ENCODE peak calls at places on chromosomes 1 and 21, in four cellular contexts. One of them, this sample, is unnamed.

GRCh38 chr1:160942926-160943325 is 11.7 kb downstream of the ITLN2 start:
- DNase-seq in Kasumi-1: peak
- DNase-seq in stimulated activated CD4-positive, alpha-beta T cell treated with anti-CD3 and anti-CD28 coated beads, Interleukin-4, amount 100 ng/mL, for 24 hours: no peak
- DNase-seq in AG20443: no peak
- DNase-seq in this sample: no peak

GRCh38 chr1:219266524-219266923 is 92.8 kb downstream of the LYPLAL1 start:
- DNase-seq in stimulated activated CD4-positive, alpha-beta T cell treated with anti-CD3 and anti-CD28 coated beads, Interleukin-4, amount 100 ng/mL, for 24 hours: no peak
- DNase-seq in Kasumi-1: no peak
- DNase-seq in AG20443: no peak
- DNase-seq in this sample: no peak

GRCh38 chr1:238752332-238752731 is 634.0 kb upstream of the CHRM3 start:
- DNase-seq in stimulated activated CD4-positive, alpha-beta T cell treated with anti-CD3 and anti-CD28 coated beads, Interleukin-4, amount 100 ng/mL, for 24 hours: no peak
- DNase-seq in Kasumi-1: no peak
- DNase-seq in AG20443: no peak
- DNase-seq in this sample: no peak

GRCh38 chr1:231691618-231692259 is 65.1 kb downstream of the DISC1 start:
- DNase-seq in stimulated activated CD4-positive, alpha-beta T cell treated with anti-CD3 and anti-CD28 coated beads, Interleukin-4, amount 100 ng/mL, for 24 hours: no peak
- DNase-seq in AG20443: peak
- DNase-seq in Kasumi-1: no peak
- DNase-seq in this sample: no peak

GRCh38 chr1:907611-908451 is 15.9 kb upstream of the SAMD11 start:
- DNase-seq in Kasumi-1: no peak
- DNase-seq in stimulated activated CD4-positive, alpha-beta T cell treated with anti-CD3 and anti-CD28 coated beads, Interleukin-4, amount 100 ng/mL, for 24 hours: peak
- DNase-seq in AG20443: no peak
- DNase-seq in this sample: no peak

GRCh38 chr1:66055092-66055491 is 262.4 kb downstream of the PDE4B start:
- DNase-seq in Kasumi-1: no peak
- DNase-seq in stimulated activated CD4-positive, alpha-beta T cell treated with anti-CD3 and anti-CD28 coated beads, Interleukin-4, amount 100 ng/mL, for 24 hours: no peak
- DNase-seq in AG20443: no peak
- DNase-seq in this sample: no peak

GRCh38 chr1:227314014-227314848 is 4.1 kb downstream of the CDC42BPA start:
- DNase-seq in Kasumi-1: no peak
- DNase-seq in AG20443: no peak
- DNase-seq in stimulated activated CD4-positive, alpha-beta T cell treated with anti-CD3 and anti-CD28 coated beads, Interleukin-4, amount 100 ng/mL, for 24 hours: no peak
- DNase-seq in this sample: no peak

GRCh38 chr1:2349821-2350220 is 41.5 kb downstream of the MORN1 start:
- DNase-seq in stimulated activated CD4-positive, alpha-beta T cell treated with anti-CD3 and anti-CD28 coated beads, Interleukin-4, amount 100 ng/mL, for 24 hours: no peak
- DNase-seq in AG20443: no peak
- DNase-seq in Kasumi-1: no peak
- DNase-seq in this sample: no peak

GRCh38 chr1:118947790-118948189 is 40.4 kb downstream of the TBX15 start:
- DNase-seq in Kasumi-1: no peak
- DNase-seq in AG20443: peak
- DNase-seq in stimulated activated CD4-positive, alpha-beta T cell treated with anti-CD3 and anti-CD28 coated beads, Interleukin-4, amount 100 ng/mL, for 24 hours: no peak
- DNase-seq in this sample: no peak

GRCh38 chr1:153752561-153753195 is 22.5 kb upstream of the SLC27A3 start:
- DNase-seq in Kasumi-1: no peak
- DNase-seq in AG20443: no peak
- DNase-seq in stimulated activated CD4-positive, alpha-beta T cell treated with anti-CD3 and anti-CD28 coated beads, Interleukin-4, amount 100 ng/mL, for 24 hours: no peak
- DNase-seq in this sample: no peak

GRCh38 chr1:168288311-168289052 is 7.8 kb downstream of the TBX19 start:
- DNase-seq in Kasumi-1: no peak
- DNase-seq in stimulated activated CD4-positive, alpha-beta T cell treated with anti-CD3 and anti-CD28 coated beads, Interleukin-4, amount 100 ng/mL, for 24 hours: no peak
- DNase-seq in AG20443: no peak
- DNase-seq in this sample: no peak

GRCh38 chr1:185674201-185674600 is 60.0 kb upstream of the HMCN1 start:
- DNase-seq in Kasumi-1: no peak
- DNase-seq in stimulated activated CD4-positive, alpha-beta T cell treated with anti-CD3 and anti-CD28 coated beads, Interleukin-4, amount 100 ng/mL, for 24 hours: no peak
- DNase-seq in AG20443: no peak
- DNase-seq in this sample: no peak

GRCh38 chr1:84122780-84123382 is 21.2 kb upstream of the PRKACB start:
- DNase-seq in stimulated activated CD4-positive, alpha-beta T cell treated with anti-CD3 and anti-CD28 coated beads, Interleukin-4, amount 100 ng/mL, for 24 hours: peak
- DNase-seq in AG20443: peak
- DNase-seq in Kasumi-1: peak
- DNase-seq in this sample: peak

GRCh38 chr1:20037877-20038276 is 32.1 kb upstream of the PLA2G5 start:
- DNase-seq in stimulated activated CD4-positive, alpha-beta T cell treated with anti-CD3 and anti-CD28 coated beads, Interleukin-4, amount 100 ng/mL, for 24 hours: no peak
- DNase-seq in AG20443: no peak
- DNase-seq in Kasumi-1: no peak
- DNase-seq in this sample: no peak

GRCh38 chr1:27816921-27817630 is 13.5 kb upstream of the PPP1R8 start:
- DNase-seq in Kasumi-1: no peak
- DNase-seq in stimulated activated CD4-positive, alpha-beta T cell treated with anti-CD3 and anti-CD28 coated beads, Interleukin-4, amount 100 ng/mL, for 24 hours: no peak
- DNase-seq in AG20443: peak
- DNase-seq in this sample: no peak

GRCh38 chr1:14949270-14949835 is 204.2 kb upstream of the TMEM51 start:
- DNase-seq in AG20443: no peak
- DNase-seq in stimulated activated CD4-positive, alpha-beta T cell treated with anti-CD3 and anti-CD28 coated beads, Interleukin-4, amount 100 ng/mL, for 24 hours: no peak
- DNase-seq in Kasumi-1: no peak
- DNase-seq in this sample: no peak

GRCh38 chr21:38768385-38769071 is 37.2 kb upstream of the ETS2 start:
- DNase-seq in Kasumi-1: no peak
- DNase-seq in stimulated activated CD4-positive, alpha-beta T cell treated with anti-CD3 and anti-CD28 coated beads, Interleukin-4, amount 100 ng/mL, for 24 hours: peak
- DNase-seq in AG20443: peak
- DNase-seq in this sample: peak

GRCh38 chr1:30809514-30810263 is 52.1 kb upstream of the LAPTM5 start:
- DNase-seq in stimulated activated CD4-positive, alpha-beta T cell treated with anti-CD3 and anti-CD28 coated beads, Interleukin-4, amount 100 ng/mL, for 24 hours: no peak
- DNase-seq in Kasumi-1: no peak
- DNase-seq in AG20443: peak
- DNase-seq in this sample: no peak

GRCh38 chr1:186033744-186034345 is 299.7 kb downstream of the HMCN1 start:
- DNase-seq in Kasumi-1: no peak
- DNase-seq in AG20443: no peak
- DNase-seq in stimulated activated CD4-positive, alpha-beta T cell treated with anti-CD3 and anti-CD28 coated beads, Interleukin-4, amount 100 ng/mL, for 24 hours: no peak
- DNase-seq in this sample: no peak

GRCh38 chr21:21851205-21851604 is 853.0 kb downstream of the NCAM2 start:
- DNase-seq in Kasumi-1: no peak
- DNase-seq in AG20443: no peak
- DNase-seq in stimulated activated CD4-positive, alpha-beta T cell treated with anti-CD3 and anti-CD28 coated beads, Interleukin-4, amount 100 ng/mL, for 24 hours: no peak
- DNase-seq in this sample: no peak

GRCh38 chr1:15696956-15697521 is 12.9 kb downstream of the PLEKHM2 start:
- DNase-seq in stimulated activated CD4-positive, alpha-beta T cell treated with anti-CD3 and anti-CD28 coated beads, Interleukin-4, amount 100 ng/mL, for 24 hours: peak
- DNase-seq in Kasumi-1: peak
- DNase-seq in AG20443: no peak
- DNase-seq in this sample: peak

GRCh38 chr1:71592646-71593274 is 511.9 kb upstream of the ZRANB2 start:
- DNase-seq in Kasumi-1: no peak
- DNase-seq in AG20443: no peak
- DNase-seq in stimulated activated CD4-positive, alpha-beta T cell treated with anti-CD3 and anti-CD28 coated beads, Interleukin-4, amount 100 ng/mL, for 24 hours: no peak
- DNase-seq in this sample: no peak

GRCh38 chr1:114108741-114109255 is 44.9 kb downstream of the SYT6 start:
- DNase-seq in stimulated activated CD4-positive, alpha-beta T cell treated with anti-CD3 and anti-CD28 coated beads, Interleukin-4, amount 100 ng/mL, for 24 hours: no peak
- DNase-seq in Kasumi-1: no peak
- DNase-seq in AG20443: no peak
- DNase-seq in this sample: no peak

GRCh38 chr1:118151312-118151937 is 33.6 kb downstream of the SPAG17 start:
- DNase-seq in Kasumi-1: peak
- DNase-seq in stimulated activated CD4-positive, alpha-beta T cell treated with anti-CD3 and anti-CD28 coated beads, Interleukin-4, amount 100 ng/mL, for 24 hours: peak
- DNase-seq in AG20443: peak
- DNase-seq in this sample: peak

GRCh38 chr1:240582953-240583352 is 29.0 kb downstream of the GREM2 start:
- DNase-seq in stimulated activated CD4-positive, alpha-beta T cell treated with anti-CD3 and anti-CD28 coated beads, Interleukin-4, amount 100 ng/mL, for 24 hours: no peak
- DNase-seq in AG20443: no peak
- DNase-seq in Kasumi-1: no peak
- DNase-seq in this sample: no peak

GRCh38 chr1:100565533-100565932 is 27.6 kb downstream of the GPR88 start:
- DNase-seq in stimulated activated CD4-positive, alpha-beta T cell treated with anti-CD3 and anti-CD28 coated beads, Interleukin-4, amount 100 ng/mL, for 24 hours: no peak
- DNase-seq in AG20443: no peak
- DNase-seq in Kasumi-1: no peak
- DNase-seq in this sample: no peak

GRCh38 chr1:59342801-59343575 is 46.1 kb downstream of the FGGY start:
- DNase-seq in AG20443: no peak
- DNase-seq in stimulated activated CD4-positive, alpha-beta T cell treated with anti-CD3 and anti-CD28 coated beads, Interleukin-4, amount 100 ng/mL, for 24 hours: no peak
- DNase-seq in Kasumi-1: no peak
- DNase-seq in this sample: no peak

GRCh38 chr1:28458237-28459228 is 47.3 kb upstream of the RCC1 start:
- DNase-seq in stimulated activated CD4-positive, alpha-beta T cell treated with anti-CD3 and anti-CD28 coated beads, Interleukin-4, amount 100 ng/mL, for 24 hours: no peak
- DNase-seq in AG20443: no peak
- DNase-seq in Kasumi-1: no peak
- DNase-seq in this sample: no peak

GRCh38 chr1:183278736-183279591 is 92.9 kb downstream of the LAMC2 start:
- DNase-seq in AG20443: peak
- DNase-seq in Kasumi-1: no peak
- DNase-seq in stimulated activated CD4-positive, alpha-beta T cell treated with anti-CD3 and anti-CD28 coated beads, Interleukin-4, amount 100 ng/mL, for 24 hours: no peak
- DNase-seq in this sample: no peak

GRCh38 chr21:23455676-23456075 is 2151.6 kb downstream of the MRPL39 start:
- DNase-seq in Kasumi-1: no peak
- DNase-seq in AG20443: no peak
- DNase-seq in stimulated activated CD4-positive, alpha-beta T cell treated with anti-CD3 and anti-CD28 coated beads, Interleukin-4, amount 100 ng/mL, for 24 hours: no peak
- DNase-seq in this sample: no peak

GRCh38 chr1:23149110-23149509 is 19.5 kb downstream of the LUZP1 start:
- DNase-seq in stimulated activated CD4-positive, alpha-beta T cell treated with anti-CD3 and anti-CD28 coated beads, Interleukin-4, amount 100 ng/mL, for 24 hours: no peak
- DNase-seq in Kasumi-1: no peak
- DNase-seq in AG20443: no peak
- DNase-seq in this sample: no peak

GRCh38 chr1:190474587-190475305 is 2.9 kb downstream of the BRINP3 start:
- DNase-seq in stimulated activated CD4-positive, alpha-beta T cell treated with anti-CD3 and anti-CD28 coated beads, Interleukin-4, amount 100 ng/mL, for 24 hours: no peak
- DNase-seq in AG20443: no peak
- DNase-seq in Kasumi-1: no peak
- DNase-seq in this sample: no peak

GRCh38 chr1:89989791-89990190 is 5.1 kb upstream of the ZNF326 start:
- DNase-seq in Kasumi-1: no peak
- DNase-seq in stimulated activated CD4-positive, alpha-beta T cell treated with anti-CD3 and anti-CD28 coated beads, Interleukin-4, amount 100 ng/mL, for 24 hours: no peak
- DNase-seq in AG20443: no peak
- DNase-seq in this sample: no peak

GRCh38 chr1:85490270-85490669 is 25.3 kb upstream of the DDAH1 start:
- DNase-seq in Kasumi-1: no peak
- DNase-seq in stimulated activated CD4-positive, alpha-beta T cell treated with anti-CD3 and anti-CD28 coated beads, Interleukin-4, amount 100 ng/mL, for 24 hours: no peak
- DNase-seq in AG20443: no peak
- DNase-seq in this sample: no peak

GRCh38 chr1:17011439-17012307 is at the start of gene ATP13A2:
- DNase-seq in Kasumi-1: peak
- DNase-seq in AG20443: peak
- DNase-seq in stimulated activated CD4-positive, alpha-beta T cell treated with anti-CD3 and anti-CD28 coated beads, Interleukin-4, amount 100 ng/mL, for 24 hours: peak
- DNase-seq in this sample: peak

GRCh38 chr1:176691251-176692228 is 228.6 kb downstream of the PAPPA2 start:
- DNase-seq in Kasumi-1: peak
- DNase-seq in AG20443: peak
- DNase-seq in stimulated activated CD4-positive, alpha-beta T cell treated with anti-CD3 and anti-CD28 coated beads, Interleukin-4, amount 100 ng/mL, for 24 hours: no peak
- DNase-seq in this sample: no peak

GRCh38 chr1:114377356-114377755 is 133.6 kb downstream of the TRIM33 start:
- DNase-seq in stimulated activated CD4-positive, alpha-beta T cell treated with anti-CD3 and anti-CD28 coated beads, Interleukin-4, amount 100 ng/mL, for 24 hours: no peak
- DNase-seq in Kasumi-1: no peak
- DNase-seq in AG20443: no peak
- DNase-seq in this sample: no peak

GRCh38 chr1:93437976-93438605 is 9.8 kb upstream of the FNBP1L start:
- DNase-seq in Kasumi-1: peak
- DNase-seq in AG20443: peak
- DNase-seq in stimulated activated CD4-positive, alpha-beta T cell treated with anti-CD3 and anti-CD28 coated beads, Interleukin-4, amount 100 ng/mL, for 24 hours: no peak
- DNase-seq in this sample: no peak

GRCh38 chr1:203628185-203628996 is 1.8 kb downstream of the ATP2B4 start:
- DNase-seq in Kasumi-1: no peak
- DNase-seq in stimulated activated CD4-positive, alpha-beta T cell treated with anti-CD3 and anti-CD28 coated beads, Interleukin-4, amount 100 ng/mL, for 24 hours: peak
- DNase-seq in AG20443: peak
- DNase-seq in this sample: no peak

This sample was measured in activated naive CD4-positive, alpha-beta T cell treated with Interleukin-2 at 50 U/mL for 16 hours.